ENCODE peak calls at places on chromosomes 2 and 18, in four cellular contexts. F, A, C and H are unnamed samples.

GRCh38 chr2:51620830-51621229 is 588.9 kb upstream of the NRXN1 start:
- DNase-seq in F (no peak), A (no peak), C (no peak), H (no peak)

GRCh38 chr2:240968731-240969624 is 29.4 kb upstream of the SNED1 start:
- DNase-seq in F (peak), A (no peak), C (peak), H (no peak)

GRCh38 chr2:67599561-67599960 is 202.4 kb downstream of the ETAA1 start:
- DNase-seq in F (no peak), A (no peak), C (no peak), H (no peak)

GRCh38 chr2:64274399-64275173 is 130.4 kb upstream of the PELI1 start:
- DNase-seq in F (no peak), A (no peak), C (no peak), H (no peak)

GRCh38 chr18:76055025-76055424 is 440.0 kb downstream of the ZNF516 start:
- DNase-seq in F (no peak), A (no peak), C (no peak), H (no peak)

GRCh38 chr2:11305958-11306357 is 38.5 kb downstream of the ROCK2 start:
- DNase-seq in F (no peak), A (no peak), C (no peak), H (peak)

GRCh38 chr2:98608962-98609604 is 694 bp downstream of the UNC50 start:
- DNase-seq in F (peak), A (no peak), C (peak), H (no peak)

GRCh38 chr2:127118038-127118437 is 11.1 kb upstream of the BIN1 start:
- DNase-seq in F (no peak), A (no peak), C (no peak), H (no peak)

GRCh38 chr2:174412256-174412655 is 16.7 kb downstream of the SCRN3 start:
- DNase-seq in F (no peak), A (no peak), C (no peak), H (no peak)

GRCh38 chr2:42513252-42513918 is 19.6 kb upstream of the KCNG3 start:
- DNase-seq in F (peak), A (peak), C (peak), H (no peak)

GRCh38 chr2:222057249-222058073 is 241.3 kb downstream of the PAX3 start:
- DNase-seq in F (peak), A (no peak), C (peak), H (no peak)

GRCh38 chr2:60819155-60819862 is 62.1 kb upstream of the REL start:
- DNase-seq in F (no peak), A (no peak), C (no peak), H (no peak)

GRCh38 chr2:107419191-107419590 is 407.5 kb upstream of the RGPD4 start:
- DNase-seq in F (no peak), A (no peak), C (no peak), H (no peak)

GRCh38 chr2:42055573-42056514 is 8.0 kb downstream of the PKDCC start:
- DNase-seq in F (no peak), A (no peak), C (no peak), H (no peak)

GRCh38 chr2:37635359-37636208 is 35.9 kb downstream of the CDC42EP3 start:
- DNase-seq in F (peak), A (peak), C (no peak), H (peak)

DNA sequence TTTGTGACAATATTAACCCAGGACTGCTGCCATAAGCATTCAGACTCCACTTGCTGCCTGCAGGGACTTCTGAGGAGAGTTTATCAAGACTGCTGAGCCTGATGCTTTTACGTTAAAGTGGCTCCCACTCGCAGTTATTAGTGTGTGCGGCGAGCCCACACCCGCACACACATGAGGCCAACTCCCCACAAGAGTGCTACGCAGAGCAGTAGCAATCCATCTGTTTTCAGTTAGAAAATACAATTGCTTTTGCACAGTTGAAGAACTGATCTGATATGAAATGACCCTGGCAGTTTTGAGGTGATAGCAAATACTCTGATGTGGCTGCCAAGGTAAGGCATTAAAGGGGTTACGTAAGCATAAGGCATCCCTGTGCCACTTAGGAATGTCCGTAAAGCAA is 398.7 kb downstream of the NCKAP5 start:
- DNase-seq in F (no peak), A (no peak), C (no peak), H (no peak)
- H3K4me3 ChIP-seq in F (no peak), A (no peak), C (no peak), H (no peak)

GRCh38 chr2:157218911-157219310 is 38.6 kb upstream of the GALNT5 start:
- DNase-seq in F (no peak), A (no peak), C (no peak), H (no peak)
- H3K4me3 ChIP-seq in F (no peak), A (no peak), C (no peak), H (no peak)

GRCh38 chr2:85756822-85757435 is 3.1 kb downstream of the ATOH8 start:
- DNase-seq in F (no peak), A (no peak), C (no peak), H (no peak)

GRCh38 chr2:85754313-85755095 is 713 bp downstream of the ATOH8 start:
- DNase-seq in F (peak), A (no peak), C (peak), H (no peak)

GRCh38 chr2:85757860-85758259 is 4.1 kb downstream of the ATOH8 start:
- DNase-seq in F (no peak), A (no peak), C (no peak), H (no peak)

GRCh38 chr2:85755122-85756027 is 1.6 kb downstream of the ATOH8 start:
- DNase-seq in F (peak), A (no peak), C (no peak), H (no peak)

GRCh38 chr2:85756195-85756594 is 2.4 kb downstream of the ATOH8 start:
- DNase-seq in F (no peak), A (no peak), C (no peak), H (no peak)
- H3K4me3 ChIP-seq in F (no peak), A (no peak), C (no peak), H (peak)

GRCh38 chr2:218395826-218396687 is 3.6 kb upstream of the CTDSP1 start:
- DNase-seq in F (peak), A (peak), C (peak), H (peak)

GRCh38 chr2:218394298-218395089 is 5.2 kb upstream of the CTDSP1 start:
- DNase-seq in F (no peak), A (no peak), C (no peak), H (no peak)

GRCh38 chr2:218393750-218394290 is 5.8 kb upstream of the CTDSP1 start:
- DNase-seq in F (no peak), A (no peak), C (no peak), H (no peak)

GRCh38 chr2:218395456-218395825 is 4.2 kb upstream of the CTDSP1 start:
- DNase-seq in F (no peak), A (no peak), C (no peak), H (no peak)

DNA sequence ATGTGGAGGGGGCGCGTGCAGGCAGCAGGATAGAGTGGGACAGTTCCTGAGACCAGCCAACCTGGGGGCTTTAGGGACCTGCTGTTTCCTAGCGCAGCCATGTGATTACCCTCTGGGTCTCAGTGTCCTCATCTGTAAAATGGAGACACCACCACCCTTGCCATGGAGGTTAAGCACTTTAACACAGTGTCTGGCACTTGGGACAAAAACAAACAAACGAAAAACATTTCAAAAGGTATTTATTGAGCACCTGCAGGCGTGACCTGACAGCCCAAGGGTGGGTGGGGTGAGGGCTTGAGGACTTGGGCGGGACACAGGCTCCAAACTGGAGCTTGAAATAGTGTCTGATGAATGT is 4.6 kb upstream of the CTDSP1 start:
- DNase-seq in F (no peak), A (no peak), C (no peak), H (no peak)
- H3K4me3 ChIP-seq in F (no peak), A (no peak), C (no peak), H (no peak)

GRCh38 chr2:165610591-165611029 is 141.1 kb downstream of the CSRNP3 start:
- DNase-seq in F (no peak), A (no peak), C (no peak), H (no peak)

GRCh38 chr2:165609672-165610071 is 140.2 kb downstream of the CSRNP3 start:
- DNase-seq in F (no peak), A (no peak), C (no peak), H (no peak)
- H3K4me3 ChIP-seq in F (no peak), A (no peak), C (no peak), H (no peak)

DNA sequence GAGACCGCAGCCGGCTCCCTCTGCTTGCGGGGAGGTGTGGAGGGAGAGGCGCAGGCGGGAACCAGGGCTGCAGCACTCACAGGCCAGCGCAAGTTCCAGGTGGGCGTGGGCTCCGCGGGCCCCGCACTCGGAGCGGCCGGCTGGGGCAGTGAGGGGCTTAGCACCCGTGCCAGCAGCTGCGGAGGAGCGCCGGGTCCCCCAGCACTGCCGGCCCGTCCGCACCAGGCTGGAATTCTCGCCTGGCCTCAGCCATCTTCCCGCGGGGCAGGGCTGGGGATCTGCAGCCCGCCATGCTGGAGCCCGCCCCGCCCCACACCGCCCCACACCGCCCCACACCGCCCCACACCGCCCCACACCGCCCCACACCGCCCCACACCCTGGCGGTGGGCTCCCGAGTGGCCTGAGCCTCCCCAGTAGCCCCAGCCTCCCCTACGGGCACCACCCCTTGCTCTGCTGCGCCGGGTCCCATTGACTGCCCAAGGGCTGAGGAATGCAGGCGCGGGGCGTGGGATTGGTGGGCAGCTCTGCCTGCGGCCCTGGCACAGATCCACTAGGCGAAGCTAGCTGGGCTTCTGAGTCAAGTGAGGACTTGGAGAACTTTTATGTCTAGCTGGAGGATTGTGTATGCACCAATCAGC is 123.9 kb upstream of the MGAT5 start:
- DNase-seq in F (no peak), A (no peak), C (no peak), H (no peak)
- H3K4me3 ChIP-seq in F (no peak), A (no peak), C (no peak), H (no peak)

GRCh38 chr2:8267103-8267502 is 414.8 kb upstream of the ID2 start:
- DNase-seq in F (no peak), A (no peak), C (no peak), H (no peak)

GRCh38 chr2:8267721-8268120 is 414.1 kb upstream of the ID2 start:
- DNase-seq in F (no peak), A (no peak), C (no peak), H (no peak)

GRCh38 chr2:8265827-8266226 is 416.0 kb upstream of the ID2 start:
- DNase-seq in F (no peak), A (no peak), C (no peak), H (no peak)

GRCh38 chr2:8270699-8271098 is 411.2 kb upstream of the ID2 start:
- DNase-seq in F (no peak), A (no peak), C (no peak), H (no peak)

DNA sequence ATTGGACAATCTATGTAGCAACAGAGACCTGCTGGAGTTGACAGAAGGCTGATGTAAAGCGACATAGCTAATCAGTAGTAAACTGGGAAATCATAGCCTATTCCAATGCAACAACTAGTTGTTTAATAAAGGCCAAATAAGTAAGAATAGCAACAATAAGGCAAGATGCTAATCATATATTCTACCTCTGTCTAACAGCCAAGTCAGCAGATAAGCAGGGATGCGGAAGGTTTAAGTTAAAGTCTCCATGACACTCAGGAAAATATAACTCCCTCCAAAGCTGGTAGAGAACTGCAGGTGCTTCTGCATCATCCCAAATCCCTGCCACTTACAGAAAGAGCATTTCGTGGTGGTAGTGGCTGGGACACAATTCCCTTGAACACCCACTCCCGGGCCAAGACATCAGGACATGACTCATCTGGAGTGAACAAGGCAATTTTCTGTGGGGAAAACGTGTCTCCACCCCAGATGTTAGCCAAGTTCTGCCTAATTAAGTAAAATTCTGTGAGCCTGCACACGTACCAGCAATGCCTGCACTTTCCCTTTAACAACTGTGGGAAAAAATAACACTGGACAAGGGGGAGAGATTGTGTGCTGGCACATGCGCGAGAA is 413.6 kb upstream of the ID2 start:
- DNase-seq in F (no peak), A (no peak), C (no peak), H (peak)
- H3K4me3 ChIP-seq in F (no peak), A (no peak), C (no peak), H (no peak)

GRCh38 chr2:233062447-233062842 is 2.3 kb downstream of the INPP5D start:
- DNase-seq in F (no peak), A (no peak), C (no peak), H (no peak)

GRCh38 chr2:233060500-233061006 is 411 bp downstream of the INPP5D start:
- DNase-seq in F (no peak), A (no peak), C (no peak), H (no peak)

GRCh38 chr2:233062946-233063268 is 2.8 kb downstream of the INPP5D start:
- DNase-seq in F (no peak), A (no peak), C (no peak), H (no peak)

GRCh38 chr2:233061007-233061590 is 957 bp downstream of the INPP5D start:
- DNase-seq in F (peak), A (no peak), C (no peak), H (no peak)

DNA sequence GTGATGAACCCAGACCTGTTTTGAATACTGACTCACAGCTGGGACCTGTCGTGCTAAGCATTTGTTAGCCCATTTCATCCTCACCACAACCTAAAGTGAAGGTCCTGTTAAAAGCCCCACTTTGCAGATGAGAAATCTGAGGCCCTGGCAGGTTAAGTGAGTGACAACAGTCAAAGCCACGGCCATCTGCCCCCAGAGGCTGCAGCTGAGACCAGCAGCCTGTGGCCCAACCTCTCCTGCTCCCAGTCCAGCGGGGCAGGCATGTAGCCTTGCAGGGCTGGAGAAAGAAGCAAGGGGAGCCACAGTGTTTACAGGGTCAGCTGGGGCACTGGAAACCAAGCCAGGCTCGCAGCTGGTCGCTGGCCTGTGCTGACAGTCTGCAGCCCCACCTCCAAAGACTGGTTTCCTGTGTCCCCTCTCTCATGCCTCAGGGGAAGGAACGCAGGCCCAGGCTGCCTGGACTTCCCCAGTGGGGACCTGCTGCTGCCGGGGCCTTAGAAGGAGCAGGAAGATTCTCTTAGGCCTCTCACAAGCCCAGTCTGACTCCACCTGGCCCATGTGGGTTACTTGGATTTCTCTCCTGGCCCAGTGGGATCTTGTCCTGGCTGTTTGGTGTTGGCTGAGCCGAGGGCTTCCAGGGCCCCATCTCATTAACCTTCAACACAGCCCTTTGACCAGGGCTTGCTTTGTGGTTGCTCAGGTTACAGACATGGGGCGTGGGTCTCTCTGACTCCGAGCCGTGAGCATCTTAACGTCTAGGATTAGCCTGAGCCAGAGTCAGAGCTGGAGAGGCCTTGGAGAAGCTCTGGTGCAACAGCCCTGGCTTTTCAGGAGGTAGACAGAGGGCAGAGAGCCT is 1.7 kb downstream of the INPP5D start:
- DNase-seq in F (peak), A (no peak), C (no peak), H (no peak)
- H3K4me3 ChIP-seq in F (peak), A (peak), C (no peak), H (no peak)